ENCODE peak calls at places on chromosomes 5 and 9, in nine cellular contexts. R, Q, A, E, T, Y, L, W and F are unnamed samples.

GRCh38 chr5:76196457-76196856 is 113.3 kb downstream of the SV2C start:
- DNase-seq in Q (no peak), Y (no peak), T (no peak), R (no peak), W (no peak), E (no peak), L (no peak), A (no peak), F (no peak)

GRCh38 chr9:97307500-97308163 is at the start of gene CCDC180:
- DNase-seq in A (no peak), W (no peak), Q (no peak), E (no peak), T (no peak), R (peak), L (no peak), Y (no peak), F (no peak)

GRCh38 chr5:88119535-88119934 is 149.1 kb downstream of the TMEM161B start:
- DNase-seq in W (no peak), R (no peak), Y (no peak), L (no peak), A (no peak), Q (no peak), T (no peak), E (no peak), F (no peak)

GRCh38 chr5:14035859-14036440 is 91.5 kb upstream of the DNAH5 start:
- DNase-seq in E (no peak), L (no peak), W (no peak), Y (no peak), Q (peak), R (peak), A (no peak), T (no peak), F (peak)

GRCh38 chr5:112757468-112758208 is 20.0 kb downstream of the APC start:
- DNase-seq in Q (peak), T (peak), A (no peak), L (peak), E (no peak), R (peak), Y (no peak), W (peak), F (no peak)

GRCh38 chr5:174755103-174755502 is 30.7 kb downstream of the MSX2 start:
- DNase-seq in Q (no peak), L (no peak), W (peak), A (no peak), T (no peak), E (no peak), Y (no peak), R (no peak), F (no peak)

GRCh38 chr5:86979801-86980510 is 287.7 kb upstream of the RASA1 start:
- DNase-seq in R (peak), E (no peak), A (no peak), W (no peak), Y (no peak), T (no peak), Q (peak), L (no peak), F (no peak)

GRCh38 chr5:146249801-146250200 is 46.4 kb downstream of the RBM27 start:
- DNase-seq in L (no peak), R (no peak), A (no peak), W (no peak), Y (no peak), E (no peak), Q (peak), T (no peak), F (no peak)